ENCODE peak calls at places on chromosomes 11 and 22, in ten cellular contexts. C, U, Z, H, I, B, V, N, R and S are unnamed samples.

GRCh38 chr11:4665424-4665823 is 21.6 kb downstream of the OR51E1 start:
- DNase-seq in C (no peak), H (no peak), R (no peak), U (no peak), B (no peak), I (no peak), N (no peak), Z (no peak), V (no peak), S (no peak)

GRCh38 chr11:12287374-12288211 is 89.8 kb upstream of the PARVA start:
- DNase-seq in N (peak), C (peak), H (peak), B (peak), I (peak), Z (no peak), V (peak), U (peak), R (peak), S (peak)

GRCh38 chr11:46930089-46930488 is 6.5 kb upstream of the CSTPP1 start:
- DNase-seq in C (no peak), U (no peak), N (no peak), H (peak), Z (no peak), I (no peak), B (no peak), V (no peak), R (no peak), S (no peak)

GRCh38 chr11:114738954-114739353 is 60.6 kb downstream of the NXPE2 start:
- DNase-seq in N (peak), H (peak), R (peak), B (no peak), Z (no peak), V (peak), I (peak), U (peak), C (no peak), S (peak)

GRCh38 chr11:12158926-12159325 is 48.5 kb downstream of the MICAL2 start:
- DNase-seq in C (no peak), I (no peak), R (no peak), N (no peak), Z (no peak), V (no peak), H (no peak), U (no peak), B (no peak), S (no peak)

GRCh38 chr22:45318168-45318557 is 8.4 kb downstream of the FAM118A start:
- DNase-seq in B (peak), N (no peak), H (peak), I (peak), R (no peak), C (no peak), Z (peak), U (no peak), V (no peak), S (peak)

GRCh38 chr22:35154937-35155387 is 89.0 kb downstream of the ISX start:
- DNase-seq in N (peak), I (peak), C (peak), H (peak), U (peak), V (peak), B (peak), R (peak), Z (peak), S (peak)

GRCh38 chr11:72684236-72684912 is 10.2 kb upstream of the PDE2A start:
- DNase-seq in I (peak), U (no peak), R (peak), B (peak), H (peak), Z (no peak), N (peak), V (peak), C (peak), S (peak)

GRCh38 chr22:45127866-45128265 is 35.9 kb upstream of the NUP50 start:
- DNase-seq in I (no peak), U (no peak), R (no peak), Z (no peak), N (no peak), C (no peak), B (no peak), V (no peak), H (no peak), S (no peak)

GRCh38 chr11:58509730-58510129 is 1.8 kb upstream of the OR5B21 start:
- DNase-seq in V (no peak), Z (no peak), U (no peak), I (no peak), C (no peak), N (no peak), H (no peak), R (no peak), B (no peak), S (no peak)

GRCh38 chr11:93905384-93905783 is 55.0 kb upstream of the VSTM5 start:
- DNase-seq in C (no peak), B (no peak), I (no peak), H (no peak), U (no peak), V (no peak), R (no peak), Z (no peak), N (no peak), S (no peak)

GRCh38 chr11:123351375-123351774 is 78.7 kb upstream of the GRAMD1B start:
- DNase-seq in N (no peak), B (no peak), C (no peak), H (no peak), R (no peak), I (peak), V (no peak), Z (no peak), U (no peak), S (no peak)

GRCh38 chr11:65714433-65714832 is 2.4 kb downstream of the KAT5 start:
- DNase-seq in N (no peak), Z (no peak), B (no peak), R (no peak), V (no peak), I (no peak), C (peak), H (no peak), U (no peak), S (no peak)

GRCh38 chr11:130677486-130678153 is 229.2 kb downstream of the ADAMTS15 start:
- DNase-seq in U (peak), R (no peak), C (no peak), Z (peak), I (no peak), B (no peak), N (no peak), H (no peak), V (no peak), S (no peak)

GRCh38 chr22:29628982-29629381 is 25.5 kb downstream of the NF2 start:
- DNase-seq in Z (no peak), N (no peak), R (no peak), I (no peak), H (no peak), V (no peak), C (no peak), U (no peak), B (no peak), S (no peak)

GRCh38 chr11:20060180-20060579 is 100.1 kb downstream of the DBX1 start:
- DNase-seq in N (no peak), C (no peak), V (no peak), B (no peak), U (no peak), Z (no peak), H (no peak), R (no peak), I (no peak), S (no peak)

GRCh38 chr11:26297179-26297970 is 34.6 kb upstream of the ANO3 start:
- DNase-seq in V (peak), N (no peak), I (peak), Z (no peak), B (no peak), R (peak), U (no peak), C (no peak), H (no peak), S (no peak)

GRCh38 chr11:75189911-75190310 is 39.0 kb downstream of the SLCO2B1 start:
- DNase-seq in V (no peak), C (no peak), Z (no peak), I (no peak), U (no peak), B (no peak), R (no peak), H (no peak), N (no peak), S (no peak)

GRCh38 chr11:15119826-15120225 is 5.1 kb downstream of the INSC start:
- DNase-seq in U (no peak), R (no peak), V (no peak), I (no peak), Z (no peak), N (no peak), B (no peak), H (no peak), C (no peak), S (no peak)

GRCh38 chr22:49062155-49063039 is 765.3 kb downstream of the BRD1 start:
- DNase-seq in V (no peak), R (no peak), U (no peak), H (no peak), C (no peak), N (no peak), Z (no peak), I (no peak), B (peak), S (no peak)

GRCh38 chr11:35111171-35112055 is 27.6 kb upstream of the CD44 start:
- DNase-seq in N (no peak), B (no peak), C (peak), U (no peak), H (peak), I (no peak), V (no peak), Z (peak), R (no peak), S (no peak)

GRCh38 chr11:107916671-107917241 is 11.5 kb upstream of the RAB39A start:
- DNase-seq in R (no peak), V (no peak), I (no peak), B (no peak), H (peak), N (peak), U (no peak), C (no peak), Z (no peak), S (peak)

GRCh38 chr11:31921066-31921465 is 109.9 kb upstream of the PAX6 start:
- DNase-seq in C (no peak), V (no peak), Z (no peak), H (no peak), B (no peak), N (no peak), U (no peak), I (no peak), R (no peak), S (no peak)

GRCh38 chr11:2376751-2377451 is at the start of gene CD81:
- DNase-seq in I (peak), B (no peak), R (no peak), C (peak), V (no peak), U (no peak), N (no peak), H (no peak), Z (no peak), S (peak)

GRCh38 chr22:19085233-19086043 is 36.8 kb downstream of the DGCR2 start:
- DNase-seq in I (peak), U (no peak), V (no peak), R (no peak), H (no peak), Z (no peak), N (no peak), C (no peak), B (peak), S (no peak)

GRCh38 chr11:115256326-115257197 is 247.7 kb downstream of the CADM1 start:
- DNase-seq in H (peak), V (no peak), B (no peak), N (no peak), I (peak), U (no peak), R (no peak), Z (no peak), C (no peak), S (no peak)

GRCh38 chr11:27563201-27563600 is 56.6 kb upstream of the LIN7C start:
- DNase-seq in N (no peak), Z (no peak), V (no peak), I (no peak), B (no peak), U (no peak), H (no peak), C (no peak), R (no peak), S (no peak)

GRCh38 chr11:16909375-16910035 is 104.7 kb downstream of the PLEKHA7 start:
- DNase-seq in U (no peak), C (no peak), R (no peak), I (no peak), N (no peak), Z (no peak), B (no peak), V (no peak), H (no peak), S (no peak)

GRCh38 chr22:48885919-48886305 is 941.8 kb downstream of the BRD1 start:
- DNase-seq in B (peak), I (no peak), N (no peak), V (no peak), H (no peak), R (no peak), Z (no peak), C (peak), U (no peak), S (no peak)

GRCh38 chr11:33828604-33829429 is 54.5 kb upstream of the FBXO3 start:
- DNase-seq in H (no peak), R (no peak), I (peak), U (no peak), N (no peak), C (peak), V (no peak), Z (no peak), B (no peak), S (no peak)

GRCh38 chr22:46869848-46870441 is 107.5 kb downstream of the TBC1D22A start:
- DNase-seq in H (no peak), B (no peak), U (no peak), I (no peak), R (no peak), V (no peak), N (no peak), Z (no peak), C (no peak), S (no peak)

DNA sequence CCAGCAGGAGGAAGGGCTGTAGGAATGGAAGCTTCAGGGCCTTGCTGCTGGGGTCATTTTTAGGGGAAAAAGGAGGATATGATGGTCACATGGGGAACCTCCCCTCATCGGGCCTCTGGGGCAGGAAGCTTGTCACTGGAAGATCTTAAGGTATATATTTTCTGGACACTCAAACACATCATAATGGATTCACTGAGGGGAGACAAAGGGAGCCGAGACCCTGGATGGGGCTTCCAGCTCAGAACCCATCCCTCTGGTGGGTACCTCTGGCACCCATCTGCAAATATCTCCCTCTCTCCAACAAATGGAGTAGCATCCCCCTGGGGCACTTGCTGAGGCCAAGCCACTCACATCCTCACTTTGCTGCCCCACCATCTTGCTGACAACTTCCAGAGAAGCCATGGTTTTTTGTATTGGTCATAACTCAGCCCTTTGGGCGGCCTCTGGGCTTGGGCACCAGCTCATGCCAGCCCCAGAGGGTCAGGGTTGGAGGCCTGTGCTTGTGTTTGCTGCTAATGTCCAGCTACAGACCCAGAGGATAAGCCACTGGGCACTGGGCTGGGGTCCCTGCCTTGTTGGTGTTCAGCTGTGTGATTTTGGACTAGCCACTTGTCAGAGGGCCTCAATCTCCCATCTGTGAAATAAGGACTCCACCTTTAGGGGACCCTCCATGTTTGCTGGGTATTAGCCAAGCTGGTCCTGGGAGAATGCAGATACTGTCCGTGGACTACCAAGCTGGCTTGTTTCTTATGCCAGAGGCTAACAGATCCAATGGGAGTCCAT is 14.1 kb downstream of the IL10RA start:
- DNase-seq in N (no peak), Z (no peak), U (no peak), R (no peak), H (no peak), C (no peak), B (no peak), V (no peak), I (no peak), S (no peak)
- H3K27ac ChIP-seq in N (no peak), Z (no peak), U (no peak), R (no peak), H (no peak), C (peak), B (no peak), V (no peak), I (no peak), S (peak)

GRCh38 chr22:28054622-28054871 is 135.5 kb upstream of the PITPNB start:
- DNase-seq in N (no peak), B (no peak), R (no peak), Z (no peak), V (no peak), C (no peak), U (no peak), H (no peak), I (no peak), S (no peak)
- TF ChIP-seq POLR2AphosphoS5 in N (no peak), B (no peak), R (no peak), Z (no peak), V (no peak), C (no peak), U (no peak), H (no peak), I (no peak), S (no peak)

DNA sequence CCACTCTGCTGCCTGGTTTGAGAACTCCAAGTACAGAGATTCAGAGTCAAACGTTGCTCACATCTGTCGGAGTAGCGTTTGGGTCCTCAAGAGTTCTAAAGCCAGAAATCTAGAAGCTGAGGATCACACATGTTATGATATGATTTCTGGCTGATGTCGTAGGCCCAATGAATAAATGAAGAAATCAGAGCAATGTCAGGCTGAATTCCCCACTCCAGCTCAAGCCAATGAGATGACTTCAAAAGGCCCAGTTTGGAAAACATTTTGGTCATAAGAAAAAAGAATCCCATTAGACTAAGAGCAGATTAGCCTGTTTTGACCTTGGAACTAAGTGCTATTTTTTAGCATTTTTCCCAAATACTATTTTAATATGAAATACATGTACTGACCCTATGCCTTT is 106.7 kb downstream of the ETS1 start:
- DNase-seq in V (no peak), B (no peak), C (no peak), N (no peak), U (no peak), Z (no peak), H (no peak), R (no peak), I (no peak), S (no peak)
- H3K27ac ChIP-seq in V (no peak), B (peak), C (peak), N (no peak), U (no peak), Z (peak), H (peak), R (peak), I (no peak), S (peak)

GRCh38 chr11:614583-615452 is 932 bp downstream of the IRF7 start:
- DNase-seq in V (no peak), U (no peak), C (peak), Z (peak), B (peak), R (peak), I (no peak), N (no peak), H (peak), S (peak)

GRCh38 chr11:612201-612960 is 3.4 kb downstream of the IRF7 start:
- DNase-seq in R (no peak), Z (no peak), N (no peak), I (no peak), H (peak), V (peak), B (no peak), C (peak), U (no peak), S (peak)

GRCh38 chr11:612961-613300 is 2.8 kb downstream of the IRF7 start:
- DNase-seq in H (no peak), V (no peak), N (no peak), U (no peak), I (no peak), C (no peak), R (no peak), Z (no peak), B (no peak), S (no peak)

GRCh38 chr11:614091-614582 is 1.6 kb downstream of the IRF7 start:
- DNase-seq in H (peak), B (no peak), I (no peak), U (no peak), C (peak), R (no peak), N (no peak), V (no peak), Z (no peak), S (no peak)

GRCh38 chr11:613369-613968 is 2.3 kb downstream of the IRF7 start:
- DNase-seq in H (peak), V (peak), C (peak), Z (peak), B (no peak), I (peak), R (peak), U (peak), N (no peak), S (peak)
- TF ChIP-seq POLR2AphosphoS5 in H (peak), V (peak), C (no peak), Z (no peak), B (no peak), I (no peak), R (no peak), U (peak), N (peak), S (no peak)

GRCh38 chr11:57217053-57217452 is 20.0 kb downstream of the APLNR start:
- DNase-seq in Z (no peak), C (no peak), B (no peak), I (no peak), U (no peak), N (no peak), V (no peak), R (no peak), H (no peak), S (no peak)

GRCh38 chr11:57216463-57216862 is 20.6 kb downstream of the APLNR start:
- DNase-seq in R (no peak), H (no peak), U (no peak), I (no peak), Z (no peak), B (no peak), C (no peak), N (no peak), V (no peak), S (no peak)

GRCh38 chr11:57222239-57222638 is 14.8 kb downstream of the APLNR start:
- DNase-seq in Z (no peak), H (no peak), C (no peak), U (no peak), R (no peak), I (no peak), N (no peak), B (no peak), V (no peak), S (no peak)

GRCh38 chr11:57223601-57224000 is 13.4 kb downstream of the APLNR start:
- DNase-seq in Z (no peak), C (no peak), R (no peak), B (no peak), V (no peak), N (no peak), I (no peak), H (no peak), U (no peak), S (no peak)

GRCh38 chr11:57219021-57219627 is 17.9 kb downstream of the APLNR start:
- DNase-seq in B (no peak), U (no peak), R (no peak), H (no peak), Z (no peak), I (no peak), C (no peak), N (no peak), V (no peak), S (no peak)
- H3K27ac ChIP-seq in B (no peak), U (no peak), R (no peak), H (no peak), Z (no peak), I (peak), C (peak), N (no peak), V (no peak), S (no peak)

GRCh38 chr11:134576721-134577171 is 164.7 kb upstream of the B3GAT1 start:
- DNase-seq in U (no peak), Z (no peak), N (no peak), R (no peak), C (no peak), B (peak), H (no peak), I (no peak), V (no peak), S (no peak)
- TF ChIP-seq POLR2AphosphoS5 in U (no peak), Z (no peak), N (no peak), R (no peak), C (no peak), B (no peak), H (no peak), I (no peak), V (no peak), S (no peak)

DNA sequence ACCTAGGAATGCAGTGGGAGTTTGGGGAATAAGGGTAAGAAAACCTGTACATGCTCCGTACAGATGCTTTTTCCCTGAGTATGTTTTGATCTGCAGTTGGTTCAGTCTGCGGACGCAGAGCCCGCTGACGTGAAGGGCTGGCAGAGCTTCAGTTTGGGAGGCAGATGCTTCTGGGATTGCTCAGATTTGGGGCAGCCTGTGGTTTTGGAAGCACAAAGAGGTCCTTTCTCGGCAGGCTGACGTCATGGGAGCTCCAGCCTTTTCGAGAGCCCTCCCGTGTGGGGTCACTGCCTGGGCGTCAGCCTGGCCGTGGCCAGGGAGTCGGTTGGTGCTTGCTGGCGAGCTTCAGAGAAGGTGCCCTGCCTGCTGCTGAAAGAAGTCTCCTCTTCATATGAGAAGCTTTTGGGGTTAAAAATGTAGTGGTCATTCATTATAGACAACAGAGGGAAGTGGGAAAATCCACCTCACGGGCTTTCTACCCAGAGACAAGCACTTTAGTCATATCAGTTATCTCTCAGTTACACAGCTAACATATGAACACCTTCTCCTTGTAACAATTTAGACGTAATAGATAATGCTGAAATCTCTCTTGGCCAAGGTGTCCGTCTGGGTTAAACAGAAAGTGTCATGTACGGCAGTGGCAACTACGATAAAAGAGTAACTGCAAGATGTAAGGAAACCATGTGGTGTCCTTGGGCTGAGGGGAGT is 26.8 kb downstream of the TPCN2 start:
- DNase-seq in V (peak), I (no peak), H (peak), R (no peak), N (no peak), B (peak), C (peak), U (no peak), Z (peak), S (peak)
- H3K27ac ChIP-seq in V (peak), I (no peak), H (peak), R (peak), N (no peak), B (peak), C (no peak), U (no peak), Z (peak), S (peak)